ENCODE peak calls at places on chromosomes 6 and 20, in six cellular contexts. One of them, this sample, is unnamed.

GRCh38 chr20:35305682-35306556 is 13.7 kb upstream of the FAM83C start:
- DNase-seq in HTR-8/SVneo: peak
- DNase-seq in globus pallidus: no peak
- DNase-seq in hippocampal formation: no peak
- DNase-seq in activated CD4-positive, alpha-beta T cell treated with anti-CD3 and anti-CD28 coated beads for 36 hours: peak
- DNase-seq in SW 1271: peak
- DNase-seq in this sample: no peak

GRCh38 chr6:150269857-150270223 is 99.0 kb upstream of the IYD start:
- DNase-seq in HTR-8/SVneo: peak
- DNase-seq in activated CD4-positive, alpha-beta T cell treated with anti-CD3 and anti-CD28 coated beads for 36 hours: peak
- DNase-seq in SW 1271: no peak
- DNase-seq in globus pallidus: no peak
- DNase-seq in hippocampal formation: no peak
- DNase-seq in this sample: no peak

GRCh38 chr6:28408076-28408802 is 8.7 kb upstream of the ZSCAN12 start:
- DNase-seq in activated CD4-positive, alpha-beta T cell treated with anti-CD3 and anti-CD28 coated beads for 36 hours: peak
- DNase-seq in HTR-8/SVneo: no peak
- DNase-seq in globus pallidus: no peak
- DNase-seq in SW 1271: no peak
- DNase-seq in hippocampal formation: no peak
- DNase-seq in this sample: no peak

GRCh38 chr6:161947371-161947770 is 673.5 kb upstream of the AGPAT4 start:
- DNase-seq in HTR-8/SVneo: no peak
- DNase-seq in SW 1271: no peak
- DNase-seq in activated CD4-positive, alpha-beta T cell treated with anti-CD3 and anti-CD28 coated beads for 36 hours: no peak
- DNase-seq in globus pallidus: no peak
- DNase-seq in hippocampal formation: no peak
- DNase-seq in this sample: no peak

GRCh38 chr6:147806697-147807096 is 298.2 kb downstream of the SAMD5 start:
- DNase-seq in activated CD4-positive, alpha-beta T cell treated with anti-CD3 and anti-CD28 coated beads for 36 hours: no peak
- DNase-seq in hippocampal formation: no peak
- DNase-seq in HTR-8/SVneo: no peak
- DNase-seq in globus pallidus: no peak
- DNase-seq in SW 1271: no peak
- DNase-seq in this sample: no peak

GRCh38 chr6:133467982-133468380 is 226.8 kb downstream of the EYA4 start:
- DNase-seq in HTR-8/SVneo: no peak
- DNase-seq in globus pallidus: no peak
- DNase-seq in SW 1271: no peak
- DNase-seq in activated CD4-positive, alpha-beta T cell treated with anti-CD3 and anti-CD28 coated beads for 36 hours: no peak
- DNase-seq in hippocampal formation: no peak
- DNase-seq in this sample: no peak

GRCh38 chr6:22952076-22952475 is 382.7 kb downstream of the HDGFL1 start:
- DNase-seq in SW 1271: no peak
- DNase-seq in hippocampal formation: no peak
- DNase-seq in activated CD4-positive, alpha-beta T cell treated with anti-CD3 and anti-CD28 coated beads for 36 hours: no peak
- DNase-seq in globus pallidus: no peak
- DNase-seq in HTR-8/SVneo: no peak
- DNase-seq in this sample: no peak

GRCh38 chr20:325889-326644 is 715 bp downstream of the SOX12 start:
- DNase-seq in activated CD4-positive, alpha-beta T cell treated with anti-CD3 and anti-CD28 coated beads for 36 hours: peak
- DNase-seq in globus pallidus: peak
- DNase-seq in SW 1271: peak
- DNase-seq in HTR-8/SVneo: no peak
- DNase-seq in hippocampal formation: peak
- DNase-seq in this sample: peak

GRCh38 chr6:87912102-87912501 is 135.5 kb upstream of the SPACA1 start:
- DNase-seq in SW 1271: no peak
- DNase-seq in activated CD4-positive, alpha-beta T cell treated with anti-CD3 and anti-CD28 coated beads for 36 hours: no peak
- DNase-seq in globus pallidus: no peak
- DNase-seq in HTR-8/SVneo: no peak
- DNase-seq in hippocampal formation: no peak
- DNase-seq in this sample: no peak

GRCh38 chr6:2264932-2265331 is 19.5 kb upstream of the GMDS start:
- DNase-seq in hippocampal formation: no peak
- DNase-seq in SW 1271: no peak
- DNase-seq in HTR-8/SVneo: no peak
- DNase-seq in globus pallidus: no peak
- DNase-seq in activated CD4-positive, alpha-beta T cell treated with anti-CD3 and anti-CD28 coated beads for 36 hours: no peak
- DNase-seq in this sample: no peak

GRCh38 chr6:155117266-155117665 is 122.2 kb downstream of the TIAM2 start:
- DNase-seq in HTR-8/SVneo: peak
- DNase-seq in activated CD4-positive, alpha-beta T cell treated with anti-CD3 and anti-CD28 coated beads for 36 hours: no peak
- DNase-seq in globus pallidus: no peak
- DNase-seq in SW 1271: no peak
- DNase-seq in hippocampal formation: no peak
- DNase-seq in this sample: no peak

GRCh38 chr6:32659856-32660595 is 6.4 kb downstream of the HLA-DQB1 start:
- DNase-seq in hippocampal formation: no peak
- DNase-seq in activated CD4-positive, alpha-beta T cell treated with anti-CD3 and anti-CD28 coated beads for 36 hours: no peak
- DNase-seq in HTR-8/SVneo: no peak
- DNase-seq in globus pallidus: no peak
- DNase-seq in SW 1271: no peak
- DNase-seq in this sample: no peak

GRCh38 chr20:6506906-6507305 is 260.6 kb upstream of the BMP2 start:
- DNase-seq in hippocampal formation: no peak
- DNase-seq in SW 1271: no peak
- DNase-seq in HTR-8/SVneo: no peak
- DNase-seq in activated CD4-positive, alpha-beta T cell treated with anti-CD3 and anti-CD28 coated beads for 36 hours: no peak
- DNase-seq in globus pallidus: no peak
- DNase-seq in this sample: no peak

GRCh38 chr6:133888931-133889556 is at the start of gene TCF21:
- DNase-seq in activated CD4-positive, alpha-beta T cell treated with anti-CD3 and anti-CD28 coated beads for 36 hours: no peak
- DNase-seq in hippocampal formation: no peak
- DNase-seq in globus pallidus: no peak
- DNase-seq in SW 1271: no peak
- DNase-seq in HTR-8/SVneo: peak
- DNase-seq in this sample: no peak

GRCh38 chr6:108693406-108694154 is 132.9 kb downstream of the FOXO3 start:
- DNase-seq in SW 1271: no peak
- DNase-seq in globus pallidus: no peak
- DNase-seq in HTR-8/SVneo: no peak
- DNase-seq in hippocampal formation: no peak
- DNase-seq in activated CD4-positive, alpha-beta T cell treated with anti-CD3 and anti-CD28 coated beads for 36 hours: no peak
- DNase-seq in this sample: no peak

GRCh38 chr20:25295386-25296093 is 47.7 kb downstream of the PYGB start:
- DNase-seq in activated CD4-positive, alpha-beta T cell treated with anti-CD3 and anti-CD28 coated beads for 36 hours: no peak
- DNase-seq in globus pallidus: no peak
- DNase-seq in HTR-8/SVneo: no peak
- DNase-seq in hippocampal formation: no peak
- DNase-seq in SW 1271: no peak
- DNase-seq in this sample: no peak

GRCh38 chr20:10863337-10864060 is 189.7 kb upstream of the JAG1 start:
- DNase-seq in HTR-8/SVneo: no peak
- DNase-seq in activated CD4-positive, alpha-beta T cell treated with anti-CD3 and anti-CD28 coated beads for 36 hours: no peak
- DNase-seq in SW 1271: peak
- DNase-seq in globus pallidus: no peak
- DNase-seq in hippocampal formation: no peak
- DNase-seq in this sample: no peak

GRCh38 chr6:159969204-159969912 is 476 bp downstream of the IGF2R start:
- DNase-seq in globus pallidus: no peak
- DNase-seq in activated CD4-positive, alpha-beta T cell treated with anti-CD3 and anti-CD28 coated beads for 36 hours: peak
- DNase-seq in SW 1271: no peak
- DNase-seq in hippocampal formation: no peak
- DNase-seq in HTR-8/SVneo: no peak
- DNase-seq in this sample: no peak

GRCh38 chr6:100612101-100612500 is 147.4 kb upstream of the SIM1 start:
- DNase-seq in activated CD4-positive, alpha-beta T cell treated with anti-CD3 and anti-CD28 coated beads for 36 hours: no peak
- DNase-seq in HTR-8/SVneo: no peak
- DNase-seq in SW 1271: no peak
- DNase-seq in hippocampal formation: no peak
- DNase-seq in globus pallidus: no peak
- DNase-seq in this sample: no peak

GRCh38 chr20:41030536-41031242 is 2.1 kb downstream of the TOP1 start:
- DNase-seq in globus pallidus: no peak
- DNase-seq in hippocampal formation: no peak
- DNase-seq in activated CD4-positive, alpha-beta T cell treated with anti-CD3 and anti-CD28 coated beads for 36 hours: no peak
- DNase-seq in HTR-8/SVneo: no peak
- DNase-seq in SW 1271: no peak
- DNase-seq in this sample: no peak

GRCh38 chr6:11168091-11168635 is 56.6 kb upstream of the ERVFRD-1 start:
- DNase-seq in activated CD4-positive, alpha-beta T cell treated with anti-CD3 and anti-CD28 coated beads for 36 hours: no peak
- DNase-seq in HTR-8/SVneo: no peak
- DNase-seq in SW 1271: no peak
- DNase-seq in hippocampal formation: no peak
- DNase-seq in globus pallidus: no peak
- DNase-seq in this sample: no peak

GRCh38 chr6:26327450-26328264 is 37.3 kb upstream of the BTN3A2 start:
- DNase-seq in hippocampal formation: peak
- DNase-seq in SW 1271: peak
- DNase-seq in globus pallidus: no peak
- DNase-seq in HTR-8/SVneo: no peak
- DNase-seq in activated CD4-positive, alpha-beta T cell treated with anti-CD3 and anti-CD28 coated beads for 36 hours: peak
- DNase-seq in this sample: no peak

GRCh38 chr6:41428995-41429417 is 93.6 kb downstream of the NCR2 start:
- DNase-seq in SW 1271: no peak
- DNase-seq in hippocampal formation: no peak
- DNase-seq in activated CD4-positive, alpha-beta T cell treated with anti-CD3 and anti-CD28 coated beads for 36 hours: peak
- DNase-seq in HTR-8/SVneo: peak
- DNase-seq in globus pallidus: no peak
- DNase-seq in this sample: no peak

GRCh38 chr6:104212977-104213696 is 646.6 kb downstream of the HACE1 start:
- DNase-seq in globus pallidus: no peak
- DNase-seq in HTR-8/SVneo: peak
- DNase-seq in SW 1271: no peak
- DNase-seq in activated CD4-positive, alpha-beta T cell treated with anti-CD3 and anti-CD28 coated beads for 36 hours: no peak
- DNase-seq in hippocampal formation: no peak
- DNase-seq in this sample: no peak

GRCh38 chr6:133701633-133702331 is 187.1 kb upstream of the TCF21 start:
- DNase-seq in globus pallidus: no peak
- DNase-seq in SW 1271: no peak
- DNase-seq in HTR-8/SVneo: no peak
- DNase-seq in activated CD4-positive, alpha-beta T cell treated with anti-CD3 and anti-CD28 coated beads for 36 hours: no peak
- DNase-seq in hippocampal formation: no peak
- DNase-seq in this sample: no peak

GRCh38 chr6:118914598-118914997 is 20.4 kb downstream of the MCM9 start:
- DNase-seq in SW 1271: no peak
- DNase-seq in activated CD4-positive, alpha-beta T cell treated with anti-CD3 and anti-CD28 coated beads for 36 hours: no peak
- DNase-seq in HTR-8/SVneo: no peak
- DNase-seq in hippocampal formation: no peak
- DNase-seq in globus pallidus: no peak
- DNase-seq in this sample: no peak

GRCh38 chr6:116200619-116201249 is 53.1 kb downstream of the TSPYL4 start:
- DNase-seq in hippocampal formation: no peak
- DNase-seq in globus pallidus: no peak
- DNase-seq in HTR-8/SVneo: no peak
- DNase-seq in SW 1271: no peak
- DNase-seq in activated CD4-positive, alpha-beta T cell treated with anti-CD3 and anti-CD28 coated beads for 36 hours: no peak
- DNase-seq in this sample: no peak

GRCh38 chr6:75502884-75503283 is 9.3 kb upstream of the FILIP1 start:
- DNase-seq in activated CD4-positive, alpha-beta T cell treated with anti-CD3 and anti-CD28 coated beads for 36 hours: no peak
- DNase-seq in HTR-8/SVneo: no peak
- DNase-seq in hippocampal formation: no peak
- DNase-seq in SW 1271: no peak
- DNase-seq in globus pallidus: no peak
- DNase-seq in this sample: no peak

GRCh38 chr6:133286765-133287164 is 45.6 kb downstream of the EYA4 start:
- DNase-seq in globus pallidus: peak
- DNase-seq in HTR-8/SVneo: no peak
- DNase-seq in hippocampal formation: no peak
- DNase-seq in activated CD4-positive, alpha-beta T cell treated with anti-CD3 and anti-CD28 coated beads for 36 hours: no peak
- DNase-seq in SW 1271: peak
- DNase-seq in this sample: no peak

GRCh38 chr20:23362392-23363256 is 642 bp downstream of the GZF1 start:
- DNase-seq in HTR-8/SVneo: no peak
- DNase-seq in SW 1271: peak
- DNase-seq in globus pallidus: no peak
- DNase-seq in hippocampal formation: no peak
- DNase-seq in activated CD4-positive, alpha-beta T cell treated with anti-CD3 and anti-CD28 coated beads for 36 hours: peak
- DNase-seq in this sample: no peak

GRCh38 chr6:106163966-106164877 is 78.1 kb downstream of the PRDM1 start:
- DNase-seq in SW 1271: no peak
- DNase-seq in hippocampal formation: no peak
- DNase-seq in HTR-8/SVneo: no peak
- DNase-seq in activated CD4-positive, alpha-beta T cell treated with anti-CD3 and anti-CD28 coated beads for 36 hours: peak
- DNase-seq in globus pallidus: peak
- DNase-seq in this sample: no peak

GRCh38 chr6:16760536-16761468 is at the start of gene ATXN1:
- DNase-seq in HTR-8/SVneo: no peak
- DNase-seq in SW 1271: peak
- DNase-seq in activated CD4-positive, alpha-beta T cell treated with anti-CD3 and anti-CD28 coated beads for 36 hours: peak
- DNase-seq in hippocampal formation: peak
- DNase-seq in globus pallidus: peak
- DNase-seq in this sample: no peak